ENCODE peak calls at places on chromosomes 4 and X, in nine cellular contexts. W is GM23248, B is neuronal stem cell, Y is BE2C, R is GM23338, M is body of pancreas, V is stomach, G is iPS DF 6.9, C is thoracic aorta. E is an unnamed sample.

GRCh38 chr4:108700358-108700757 is 50.0 kb downstream of the OSTC start:
- DNase-seq in W (peak; percentile 45), B (no peak), Y (no peak), R (no peak), M (no peak), V (no peak), G (no peak), C (no peak), E (no peak)

GRCh38 chrX:113959912-113960626 is 623.8 kb upstream of the HTR2C start:
- DNase-seq in W (no peak), B (peak; percentile 76), Y (no peak), R (peak; percentile 61), M (no peak), V (no peak), G (no peak), C (no peak), E (peak; percentile 98)

GRCh38 chr4:126375462-126376054 is 1060.8 kb downstream of the FAT4 start:
- DNase-seq in W (no peak), B (no peak), Y (no peak), R (no peak), M (no peak), V (no peak), G (no peak), C (no peak), E (no peak)

GRCh38 chrX:39519566-39520301 is 578.0 kb downstream of the BCOR start:
- DNase-seq in W (no peak), B (no peak), Y (no peak), R (no peak), M (no peak), V (no peak), G (no peak), C (no peak), E (no peak)

GRCh38 chr4:175091649-175092048 is 173.5 kb downstream of the ADAM29 start:
- DNase-seq in W (no peak), B (no peak), Y (no peak), R (no peak), M (no peak), V (no peak), G (no peak), C (no peak), E (no peak)

GRCh38 chr4:149521611-149522010 is 294.0 kb downstream of the IQCM start:
- DNase-seq in W (peak; percentile 65), B (peak; percentile 2), Y (no peak), R (no peak), M (no peak), V (no peak), G (no peak), C (no peak), E (no peak)

GRCh38 chr4:156374069-156374468 is 420.4 kb upstream of the CTSO start:
- DNase-seq in W (no peak), B (peak; percentile 62), Y (no peak), R (no peak), M (no peak), V (no peak), G (no peak), C (no peak), E (peak; percentile 64)

GRCh38 chr4:178414881-178415446 is 972.7 kb upstream of the AGA start:
- DNase-seq in W (no peak), B (no peak), Y (no peak), R (no peak), M (no peak), V (no peak), G (no peak), C (no peak), E (no peak)

GRCh38 chr4:173135241-173135847 is 33.3 kb upstream of the GALNT7 start:
- DNase-seq in W (peak; percentile 43), B (no peak), Y (no peak), R (no peak), M (no peak), V (no peak), G (no peak), C (no peak), E (no peak)

GRCh38 chr4:78291277-78291676 is 234.2 kb downstream of the FRAS1 start:
- DNase-seq in W (no peak), B (no peak), Y (no peak), R (no peak), M (no peak), V (no peak), G (no peak), C (no peak), E (no peak)

GRCh38 chr4:78293841-78294301 is 236.7 kb downstream of the FRAS1 start:
- DNase-seq in W (peak; percentile 89), B (no peak), Y (no peak), R (no peak), M (no peak), V (no peak), G (no peak), C (no peak), E (no peak)

GRCh38 chr4:78296261-78296660 is 239.1 kb downstream of the FRAS1 start:
- DNase-seq in W (no peak), B (no peak), Y (no peak), R (peak; percentile 43), M (no peak), V (no peak), G (no peak), C (no peak), E (no peak)

GRCh38 chr4:78292336-78292735 is 235.2 kb downstream of the FRAS1 start:
- DNase-seq in W (no peak), B (no peak), Y (no peak), R (no peak), M (no peak), V (no peak), G (no peak), C (no peak), E (no peak)

GRCh38 chr4:78293348-78293747 is 236.2 kb downstream of the FRAS1 start:
- DNase-seq in W (peak; percentile 68), B (no peak), Y (no peak), R (no peak), M (no peak), V (no peak), G (no peak), C (no peak), E (no peak)
- H3K4me3 ChIP-seq in W (peak overlapping the region; percentile 29), B (no peak overlapping the region), Y (no peak overlapping the region), R (no peak overlapping the region), M (no peak overlapping the region), V (no peak overlapping the region), G (no peak overlapping the region), C (no peak overlapping the region), E (no peak overlapping the region)

DNA sequence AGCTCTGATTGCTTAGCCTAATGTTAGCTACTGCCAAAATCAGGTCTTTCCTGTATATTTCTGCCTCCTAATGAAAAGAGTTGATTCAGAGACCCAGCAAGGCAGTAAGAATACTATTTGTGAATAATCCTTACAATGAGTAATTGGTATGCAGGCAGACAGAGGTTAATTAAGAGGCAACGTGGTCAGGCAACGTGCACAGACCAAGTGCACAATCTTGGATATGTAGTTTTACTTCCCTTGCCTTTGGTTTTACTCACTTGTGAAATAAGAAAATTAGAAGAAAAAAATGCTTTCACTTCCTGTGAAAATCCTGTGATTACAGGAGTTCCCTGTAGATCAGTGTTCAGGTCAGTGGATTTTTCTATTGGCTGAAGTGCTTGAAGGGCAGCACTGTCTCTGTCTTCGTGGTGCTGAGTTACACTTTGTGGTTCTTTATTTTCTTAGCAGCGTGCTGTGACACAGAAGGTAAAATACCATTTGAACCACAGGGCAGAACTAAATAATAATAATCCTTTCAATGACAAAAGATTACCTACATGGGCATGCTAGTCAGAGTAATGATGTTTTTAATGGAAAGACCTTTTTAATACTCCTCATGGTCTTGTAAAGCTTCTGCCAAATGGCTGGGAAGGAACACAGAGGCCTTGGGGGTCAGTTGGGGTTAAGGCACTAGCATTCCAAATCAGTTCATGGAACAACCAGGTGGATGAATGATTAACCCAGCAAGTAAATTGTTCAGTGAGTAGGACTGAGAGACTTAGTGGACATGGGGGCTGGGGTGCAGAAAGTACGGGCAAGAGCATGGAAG is 430.9 kb downstream of the MAPK10 start:
- DNase-seq in W (peak; percentile 84), B (no peak), Y (no peak), R (no peak), M (peak; percentile 55), V (peak; percentile 66), G (no peak), C (no peak), E (no peak)
- H3K4me1 ChIP-seq in W (peaks cover 31% of the 10 kb centered on the region), B (peaks cover 21% of the 10 kb centered on the region), Y (no peaks in the 10 kb centered on the region), R (peaks cover 44% of the 10 kb centered on the region), M (peaks cover 70% of the 10 kb centered on the region), V (peaks cover 39% of the 10 kb centered on the region), G (peaks cover 3% of the 10 kb centered on the region), C (peaks cover 44% of the 10 kb centered on the region), E (peaks cover 31% of the 10 kb centered on the region)

DNA sequence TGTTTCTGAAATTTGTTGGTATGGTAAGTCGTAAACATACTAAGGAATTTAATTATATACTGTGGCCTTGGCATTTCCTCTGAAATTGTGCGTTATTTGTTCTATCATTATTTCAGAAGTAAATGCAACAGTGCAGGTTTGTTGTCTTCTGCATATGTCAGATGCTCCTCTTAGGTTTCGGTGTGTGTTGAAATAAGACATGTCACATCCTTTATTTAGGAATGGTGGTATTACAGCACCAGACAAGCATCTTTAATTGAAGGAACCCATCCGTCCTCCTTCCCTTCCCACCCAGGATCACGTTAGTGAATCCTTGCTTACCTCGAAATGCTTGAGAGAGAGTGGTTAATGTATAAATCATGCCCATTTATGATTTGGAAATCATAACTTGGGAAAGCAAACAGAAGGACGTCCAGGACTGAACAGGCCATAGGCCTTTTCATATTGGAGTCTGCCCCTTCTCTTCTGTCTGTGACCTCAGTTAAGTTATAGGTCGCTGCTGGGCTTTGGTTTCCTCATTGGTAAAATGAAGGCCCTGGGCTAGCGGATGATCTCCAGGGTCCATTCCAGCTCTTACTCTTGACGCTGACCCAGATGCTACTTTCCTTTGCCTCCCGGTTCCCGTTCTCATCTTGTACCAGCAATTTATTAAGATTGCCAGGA is 134.1 kb downstream of the KLHL8 start:
- DNase-seq in W (no peak), B (no peak), Y (no peak), R (no peak), M (no peak), V (no peak), G (no peak), C (no peak), E (no peak)
- H3K36me3 ChIP-seq in W (peaks cover 9% of the 10 kb centered on the region), B (peaks cover 28% of the 10 kb centered on the region), Y (peaks cover 10% of the 10 kb centered on the region), R (peaks cover 12% of the 10 kb centered on the region), M (no peaks in the 10 kb centered on the region), V (peaks cover 34% of the 10 kb centered on the region), G (no peaks in the 10 kb centered on the region), C (peaks cover 9% of the 10 kb centered on the region), E (peaks cover 4% of the 10 kb centered on the region)

GRCh38 chrX:643911-644303 is 13.3 kb downstream of the SHOX start:
- DNase-seq in W (no peak), B (no peak), Y (no peak), R (peak; percentile 43), M (no peak), V (no peak), G (no peak), C (no peak), E (no peak)

GRCh38 chrX:646228-646495 is 15.6 kb downstream of the SHOX start:
- DNase-seq in W (no peak), B (no peak), Y (no peak), R (no peak), M (no peak), V (no peak), G (no peak), C (no peak), E (no peak)

GRCh38 chrX:642436-643210 is 12.0 kb downstream of the SHOX start:
- DNase-seq in W (no peak), B (no peak), Y (no peak), R (peak; percentile 47), M (no peak), V (peak; percentile 17), G (no peak), C (no peak), E (no peak)

GRCh38 chrX:645024-645376 is 14.4 kb downstream of the SHOX start:
- DNase-seq in W (no peak), B (no peak), Y (no peak), R (peak; percentile 58), M (no peak), V (no peak), G (no peak), C (no peak), E (no peak)

GRCh38 chrX:644304-645023 is 13.9 kb downstream of the SHOX start:
- DNase-seq in W (no peak), B (no peak), Y (no peak), R (peak; percentile 68), M (no peak), V (no peak), G (no peak), C (no peak), E (no peak)
- H3K4me3 ChIP-seq in W (no peak overlapping the region), B (no peak overlapping the region), Y (no peak overlapping the region), R (peak overlapping the region; percentile 49), M (no peak overlapping the region), V (no peak overlapping the region), G (peak overlapping the region; percentile 18), C (no peak overlapping the region), E (no peak overlapping the region)